ENCODE peak calls at places on chromosome 4, in four cellular contexts. C is naive thymus-derived CD8-positive, alpha-beta T cell; I is fibroblast of pulmonary artery; K is islet precursor cell. T is an unnamed sample.

GRCh38 chr4:146852365-146852764 is 93.3 kb downstream of the TTC29 start:
- DNase-seq in C (no peak), I (no peak), K (no peak), T (no peak)

GRCh38 chr4:79446145-79446544 is 38.1 kb upstream of the GK2 start:
- DNase-seq in C (no peak), I (no peak), K (no peak), T (no peak)

GRCh38 chr4:60039908-60040307 is 1160.2 kb upstream of the ADGRL3 start:
- DNase-seq in C (no peak), I (no peak), K (peak; percentile 49), T (no peak)

GRCh38 chr4:14095881-14096280 is 468.4 kb upstream of the BOD1L1 start:
- DNase-seq in C (no peak), I (no peak), K (no peak), T (no peak)

GRCh38 chr4:73735231-73735630 is 5.1 kb upstream of the CXCL8 start:
- DNase-seq in C (no peak), I (peak; percentile 76), K (no peak), T (peak; percentile 49)

GRCh38 chr4:22345678-22346077 is 170.2 kb downstream of the ADGRA3 start:
- DNase-seq in C (no peak), I (no peak), K (no peak), T (no peak)

GRCh38 chr4:121728066-121728465 is 31.3 kb upstream of the ANXA5 start:
- DNase-seq in C (no peak), I (peak; percentile 76), K (peak; percentile 61), T (no peak)

GRCh38 chr4:168693750-168694470 is 197.1 kb downstream of the PALLD start:
- DNase-seq in C (no peak), I (no peak), K (no peak), T (no peak)